ENCODE peak calls at places on chromosomes 1 and 21, in nine cellular contexts. One of them, this sample, is unnamed.

GRCh38 chr1:95096218-95096841 is 20.8 kb upstream of the TLCD4 start:
- DNase-seq in glutamatergic neuron: no peak
- DNase-seq in left ventricle myocardium inferior: no peak
- DNase-seq in thoracic aorta: no peak
- DNase-seq in endothelial cell: no peak
- DNase-seq in fibroblast of mammary gland: peak; percentile 74
- DNase-seq in transverse colon: no peak
- DNase-seq in left lung: no peak
- DNase-seq in tibial artery: no peak
- DNase-seq in this sample: no peak

GRCh38 chr1:43317817-43318471 is 17.2 kb downstream of the TIE1 start:
- DNase-seq in glutamatergic neuron: peak; percentile 74
- DNase-seq in left ventricle myocardium inferior: no peak
- DNase-seq in thoracic aorta: no peak
- DNase-seq in endothelial cell: no peak
- DNase-seq in fibroblast of mammary gland: peak; percentile 48
- DNase-seq in transverse colon: no peak
- DNase-seq in left lung: peak; percentile 50
- DNase-seq in tibial artery: no peak
- DNase-seq in this sample: no peak

GRCh38 chr21:43988506-43989230 is 23.4 kb upstream of the TRAPPC10 start:
- DNase-seq in glutamatergic neuron: no peak
- DNase-seq in left ventricle myocardium inferior: no peak
- DNase-seq in thoracic aorta: no peak
- DNase-seq in endothelial cell: no peak
- DNase-seq in fibroblast of mammary gland: no peak
- DNase-seq in transverse colon: no peak
- DNase-seq in left lung: peak; percentile 68
- DNase-seq in tibial artery: no peak
- DNase-seq in this sample: no peak

GRCh38 chr1:85109475-85109874 is 61.2 kb upstream of the MCOLN3 start:
- DNase-seq in glutamatergic neuron: peak; percentile 63
- DNase-seq in left ventricle myocardium inferior: peak; percentile 26
- DNase-seq in thoracic aorta: no peak
- DNase-seq in endothelial cell: peak; percentile 61
- DNase-seq in fibroblast of mammary gland: peak; percentile 70
- DNase-seq in transverse colon: peak; percentile 65
- DNase-seq in left lung: peak; percentile 60
- DNase-seq in tibial artery: peak; percentile 40
- DNase-seq in this sample: peak; percentile 41

GRCh38 chr1:150763018-150763417 is 2.6 kb downstream of the CTSS start:
- DNase-seq in glutamatergic neuron: no peak
- DNase-seq in left ventricle myocardium inferior: no peak
- DNase-seq in thoracic aorta: no peak
- DNase-seq in endothelial cell: no peak
- DNase-seq in fibroblast of mammary gland: no peak
- DNase-seq in transverse colon: no peak
- DNase-seq in left lung: no peak
- DNase-seq in tibial artery: no peak
- DNase-seq in this sample: no peak

GRCh38 chr1:5514519-5515183 is 477.6 kb downstream of the NPHP4 start:
- DNase-seq in glutamatergic neuron: peak; percentile 81
- DNase-seq in left ventricle myocardium inferior: peak; percentile 65
- DNase-seq in thoracic aorta: no peak
- DNase-seq in endothelial cell: peak; percentile 84
- DNase-seq in fibroblast of mammary gland: peak; percentile 23
- DNase-seq in transverse colon: peak; percentile 71
- DNase-seq in left lung: peak; percentile 95
- DNase-seq in tibial artery: peak; percentile 57
- DNase-seq in this sample: peak; percentile 47

GRCh38 chr1:58395355-58395754 is 151.2 kb downstream of the OMA1 start:
- DNase-seq in glutamatergic neuron: no peak
- DNase-seq in left ventricle myocardium inferior: no peak
- DNase-seq in thoracic aorta: no peak
- DNase-seq in endothelial cell: peak; percentile 8
- DNase-seq in fibroblast of mammary gland: peak; percentile 90
- DNase-seq in transverse colon: no peak
- DNase-seq in left lung: no peak
- DNase-seq in tibial artery: no peak
- DNase-seq in this sample: no peak

GRCh38 chr1:156293098-156293434 is 2.4 kb downstream of the GLMP start:
- DNase-seq in glutamatergic neuron: no peak
- DNase-seq in left ventricle myocardium inferior: no peak
- DNase-seq in thoracic aorta: no peak
- DNase-seq in endothelial cell: no peak
- DNase-seq in fibroblast of mammary gland: no peak
- DNase-seq in transverse colon: no peak
- DNase-seq in left lung: no peak
- DNase-seq in tibial artery: no peak
- DNase-seq in this sample: no peak

GRCh38 chr1:9539829-9540550 is 725 bp downstream of the SLC25A33 start:
- DNase-seq in glutamatergic neuron: peak; percentile 66
- DNase-seq in left ventricle myocardium inferior: peak; percentile 41
- DNase-seq in thoracic aorta: peak; percentile 22
- DNase-seq in endothelial cell: peak; percentile 41
- DNase-seq in fibroblast of mammary gland: peak; percentile 48
- DNase-seq in transverse colon: peak; percentile 58
- DNase-seq in left lung: peak; percentile 90
- DNase-seq in tibial artery: peak; percentile 32
- DNase-seq in this sample: no peak

GRCh38 chr1:182764029-182764768 is 25.4 kb upstream of the NPL start:
- DNase-seq in glutamatergic neuron: no peak
- DNase-seq in left ventricle myocardium inferior: no peak
- DNase-seq in thoracic aorta: no peak
- DNase-seq in endothelial cell: no peak
- DNase-seq in fibroblast of mammary gland: no peak
- DNase-seq in transverse colon: no peak
- DNase-seq in left lung: no peak
- DNase-seq in tibial artery: no peak
- DNase-seq in this sample: no peak

GRCh38 chr1:109322974-109323373 is 16.2 kb upstream of the MYBPHL start:
- DNase-seq in glutamatergic neuron: no peak
- DNase-seq in left ventricle myocardium inferior: no peak
- DNase-seq in thoracic aorta: no peak
- DNase-seq in endothelial cell: no peak
- DNase-seq in fibroblast of mammary gland: no peak
- DNase-seq in transverse colon: no peak
- DNase-seq in left lung: no peak
- DNase-seq in tibial artery: no peak
- DNase-seq in this sample: no peak

GRCh38 chr1:108560143-108560429 is 186 bp downstream of the EEIG2 start:
- DNase-seq in glutamatergic neuron: no peak
- DNase-seq in left ventricle myocardium inferior: peak; percentile 18
- DNase-seq in thoracic aorta: no peak
- DNase-seq in endothelial cell: no peak
- DNase-seq in fibroblast of mammary gland: no peak
- DNase-seq in transverse colon: no peak
- DNase-seq in left lung: no peak
- DNase-seq in tibial artery: no peak
- DNase-seq in this sample: no peak

GRCh38 chr21:39519835-39520234 is 68.1 kb downstream of the SH3BGR start:
- DNase-seq in glutamatergic neuron: no peak
- DNase-seq in left ventricle myocardium inferior: no peak
- DNase-seq in thoracic aorta: no peak
- DNase-seq in endothelial cell: no peak
- DNase-seq in fibroblast of mammary gland: no peak
- DNase-seq in transverse colon: no peak
- DNase-seq in left lung: no peak
- DNase-seq in tibial artery: no peak
- DNase-seq in this sample: no peak

GRCh38 chr21:39515684-39516083 is 63.9 kb downstream of the SH3BGR start:
- DNase-seq in glutamatergic neuron: no peak
- DNase-seq in left ventricle myocardium inferior: no peak
- DNase-seq in thoracic aorta: no peak
- DNase-seq in endothelial cell: no peak
- DNase-seq in fibroblast of mammary gland: no peak
- DNase-seq in transverse colon: no peak
- DNase-seq in left lung: no peak
- DNase-seq in tibial artery: no peak
- DNase-seq in this sample: no peak

GRCh38 chr21:39518845-39519205 is 67.1 kb downstream of the SH3BGR start:
- DNase-seq in glutamatergic neuron: no peak
- DNase-seq in left ventricle myocardium inferior: no peak
- DNase-seq in thoracic aorta: no peak
- DNase-seq in endothelial cell: no peak
- DNase-seq in fibroblast of mammary gland: peak; percentile 12
- DNase-seq in transverse colon: no peak
- DNase-seq in left lung: no peak
- DNase-seq in tibial artery: no peak
- DNase-seq in this sample: no peak

GRCh38 chr21:39523398-39523797 is 71.6 kb downstream of the SH3BGR start:
- DNase-seq in glutamatergic neuron: no peak
- DNase-seq in left ventricle myocardium inferior: peak; percentile 40
- DNase-seq in thoracic aorta: no peak
- DNase-seq in endothelial cell: no peak
- DNase-seq in fibroblast of mammary gland: no peak
- DNase-seq in transverse colon: peak; percentile 65
- DNase-seq in left lung: no peak
- DNase-seq in tibial artery: no peak
- DNase-seq in this sample: no peak

GRCh38 chr21:39518055-39518844 is 66.5 kb downstream of the SH3BGR start:
- DNase-seq in glutamatergic neuron: peak; percentile 72
- DNase-seq in left ventricle myocardium inferior: no peak
- DNase-seq in thoracic aorta: no peak
- DNase-seq in endothelial cell: peak; percentile 64
- DNase-seq in fibroblast of mammary gland: peak; percentile 48
- DNase-seq in transverse colon: peak; percentile 31
- DNase-seq in left lung: no peak
- DNase-seq in tibial artery: no peak
- DNase-seq in this sample: peak; percentile 54
- TF ChIP-seq CTCF in glutamatergic neuron: peak; percentile 93
- TF ChIP-seq CTCF in left ventricle myocardium inferior: peak; percentile 93
- TF ChIP-seq CTCF in thoracic aorta: peak; percentile 81
- TF ChIP-seq CTCF in endothelial cell: peak; percentile 93
- TF ChIP-seq CTCF in fibroblast of mammary gland: peak; percentile 86
- TF ChIP-seq CTCF in transverse colon: peak; percentile 94
- TF ChIP-seq CTCF in left lung: peak; percentile 88
- TF ChIP-seq CTCF in tibial artery: peak; percentile 80
- TF ChIP-seq CTCF in this sample: peak; percentile 86

GRCh38 chr1:166875734-166876539 is at the start of gene TADA1:
- DNase-seq in glutamatergic neuron: peak; percentile 99
- DNase-seq in left ventricle myocardium inferior: peak; percentile 99
- DNase-seq in thoracic aorta: peak; percentile 98
- DNase-seq in endothelial cell: peak; percentile 96
- DNase-seq in fibroblast of mammary gland: peak; percentile 96
- DNase-seq in transverse colon: peak; percentile 99
- DNase-seq in left lung: peak; percentile 98
- DNase-seq in tibial artery: peak; percentile 99
- DNase-seq in this sample: peak; percentile 78
- TF ChIP-seq CTCF in glutamatergic neuron: no peak
- TF ChIP-seq CTCF in left ventricle myocardium inferior: no peak
- TF ChIP-seq CTCF in thoracic aorta: no peak
- TF ChIP-seq CTCF in endothelial cell: no peak
- TF ChIP-seq CTCF in fibroblast of mammary gland: no peak
- TF ChIP-seq CTCF in transverse colon: no peak
- TF ChIP-seq CTCF in left lung: no peak
- TF ChIP-seq CTCF in tibial artery: no peak
- TF ChIP-seq CTCF in this sample: peak; percentile 32

DNA sequence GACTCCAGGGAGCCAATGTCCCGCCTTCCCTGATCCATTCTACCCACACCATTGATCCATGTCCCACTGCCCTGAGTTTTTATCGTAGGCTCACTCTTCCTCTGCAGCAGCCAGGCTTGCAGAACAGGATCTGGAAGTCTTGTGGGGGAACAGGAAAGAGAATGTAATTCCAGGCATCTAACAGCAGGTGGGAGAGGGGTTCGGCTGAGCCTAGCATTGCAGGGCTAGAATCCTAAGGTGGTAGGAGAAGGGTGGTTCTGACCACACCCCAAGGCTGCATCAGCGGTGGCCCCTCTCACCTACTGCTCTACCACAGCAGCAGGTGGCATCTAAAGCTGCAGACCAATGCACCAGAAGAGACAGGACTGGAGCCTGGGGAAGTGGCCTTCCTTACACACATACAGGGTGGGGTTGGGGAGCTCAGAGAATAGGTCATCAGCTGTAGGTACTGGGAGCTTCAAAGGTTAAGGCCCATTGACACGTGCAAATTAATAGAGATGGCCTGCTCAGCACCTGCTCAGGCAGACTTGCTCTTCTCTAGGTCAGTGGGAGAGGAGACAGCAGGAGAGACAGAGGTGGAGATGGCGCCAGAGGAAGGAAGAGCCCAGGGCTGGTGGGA is 20.5 kb downstream of the KNCN start:
- DNase-seq in glutamatergic neuron: no peak
- DNase-seq in left ventricle myocardium inferior: no peak
- DNase-seq in thoracic aorta: no peak
- DNase-seq in endothelial cell: no peak
- DNase-seq in fibroblast of mammary gland: no peak
- DNase-seq in transverse colon: no peak
- DNase-seq in left lung: peak; percentile 19
- DNase-seq in tibial artery: no peak
- DNase-seq in this sample: no peak
- TF ChIP-seq CTCF in glutamatergic neuron: peak; percentile 25
- TF ChIP-seq CTCF in left ventricle myocardium inferior: no peak
- TF ChIP-seq CTCF in thoracic aorta: no peak
- TF ChIP-seq CTCF in endothelial cell: peak; percentile 47
- TF ChIP-seq CTCF in fibroblast of mammary gland: peak; percentile 7
- TF ChIP-seq CTCF in transverse colon: peak; percentile 21
- TF ChIP-seq CTCF in left lung: no peak
- TF ChIP-seq CTCF in tibial artery: no peak
- TF ChIP-seq CTCF in this sample: no peak

DNA sequence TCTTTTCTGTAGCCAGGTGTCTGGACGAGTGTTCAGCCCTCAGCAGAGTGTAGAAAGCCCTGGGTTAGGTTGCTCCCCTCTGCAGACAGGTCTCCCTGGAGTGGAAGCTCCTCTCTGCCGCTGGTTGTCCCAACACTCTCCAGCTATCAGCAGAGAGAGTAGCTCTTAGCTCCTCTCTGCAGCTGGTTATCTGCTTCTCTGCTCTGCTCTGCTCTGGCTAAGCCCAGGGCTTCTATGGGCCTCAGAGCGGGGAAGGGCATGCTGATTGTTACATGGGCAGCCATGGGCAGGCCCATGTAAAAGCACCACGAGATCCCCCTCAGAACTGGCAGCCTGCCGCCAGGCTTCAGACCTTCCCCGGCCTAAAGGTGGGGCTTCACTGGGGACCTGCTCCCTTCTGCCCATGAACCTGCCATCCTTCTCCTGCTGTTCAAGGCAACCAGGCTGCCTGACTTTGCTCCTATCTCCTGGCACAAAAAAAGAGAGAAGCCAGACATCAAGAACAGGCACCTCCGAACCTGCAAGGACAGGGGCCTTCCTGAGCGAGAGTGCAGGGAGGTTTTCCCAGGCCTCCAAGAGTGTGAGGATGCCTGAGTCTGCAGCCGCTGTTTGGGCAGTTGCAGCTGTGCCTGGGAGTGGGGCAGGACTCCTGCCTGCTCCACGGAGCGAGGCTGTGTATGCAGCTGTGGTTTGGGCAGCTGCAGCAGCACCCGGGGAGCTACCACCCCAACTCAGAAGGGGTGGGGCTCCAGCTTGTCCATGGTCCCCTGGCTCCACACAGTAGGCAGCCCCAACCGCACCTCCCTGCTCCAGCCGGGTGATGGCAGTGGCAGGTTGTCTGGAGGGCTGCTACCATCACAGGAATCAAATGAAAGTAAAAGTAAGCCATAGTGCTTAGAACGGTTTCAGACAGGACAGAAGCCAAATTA is 973.7 kb downstream of the LTN1 start:
- DNase-seq in glutamatergic neuron: no peak
- DNase-seq in left ventricle myocardium inferior: no peak
- DNase-seq in thoracic aorta: no peak
- DNase-seq in endothelial cell: no peak
- DNase-seq in fibroblast of mammary gland: no peak
- DNase-seq in transverse colon: no peak
- DNase-seq in left lung: peak; percentile 31
- DNase-seq in tibial artery: no peak
- DNase-seq in this sample: no peak
- TF ChIP-seq CTCF in glutamatergic neuron: no peak
- TF ChIP-seq CTCF in left ventricle myocardium inferior: peak; percentile 34
- TF ChIP-seq CTCF in thoracic aorta: no peak
- TF ChIP-seq CTCF in endothelial cell: no peak
- TF ChIP-seq CTCF in fibroblast of mammary gland: no peak
- TF ChIP-seq CTCF in transverse colon: no peak
- TF ChIP-seq CTCF in left lung: no peak
- TF ChIP-seq CTCF in tibial artery: no peak
- TF ChIP-seq CTCF in this sample: no peak